ENCODE peak calls at places on chromosomes 6 and 20, in five cellular contexts. I is cerebellar nuclear complex; L is A549; U is activated naive CD4-positive, alpha-beta T cell; V is NCI-H1105. H is an unnamed sample.

GRCh38 chr6:129448965-129449364 is 261.0 kb downstream of the ARHGAP18 start:
- DNase-seq in I (no peak), L (no peak), U (no peak), V (no peak), H (no peak)

GRCh38 chr6:170439366-170440351 is 113.4 kb downstream of the PSMB1 start:
- DNase-seq in I (peak; percentile 9), L (no peak), U (no peak), V (no peak), H (no peak)

GRCh38 chr6:33407132-33407718 is 3.6 kb upstream of the PHF1 start:
- DNase-seq in I (no peak), L (peak; percentile 47), U (no peak), V (no peak), H (no peak)

GRCh38 chr20:14235355-14235754 is 102.1 kb downstream of the FLRT3 start:
- DNase-seq in I (no peak), L (peak; percentile 43), U (no peak), V (no peak), H (no peak)

GRCh38 chr6:14673201-14673600 is 555.6 kb downstream of the CD83 start:
- DNase-seq in I (no peak), L (no peak), U (no peak), V (no peak), H (no peak)

GRCh38 chr20:46084805-46085792 is 4.7 kb downstream of the NCOA5 start:
- DNase-seq in I (no peak), L (peak; percentile 68), U (no peak), V (peak; percentile 62), H (no peak)

GRCh38 chr6:21691685-21692346 is 98.3 kb downstream of the SOX4 start:
- DNase-seq in I (no peak), L (no peak), U (no peak), V (no peak), H (no peak)

GRCh38 chr20:25247100-25247665 is 702 bp upstream of the PYGB start:
- DNase-seq in I (no peak), L (peak; percentile 84), U (peak; percentile 6), V (peak; percentile 43), H (no peak)

GRCh38 chr6:33419580-33420492 is at the start of gene SYNGAP1:
- DNase-seq in I (no peak), L (no peak), U (peak; percentile 41), V (no peak), H (no peak)

GRCh38 chr6:11653028-11653583 is 115.6 kb downstream of the TMEM170B start:
- DNase-seq in I (no peak), L (peak; percentile 68), U (peak; percentile 17), V (no peak), H (no peak)

GRCh38 chr6:15256538-15257222 is 10.8 kb downstream of the JARID2 start:
- DNase-seq in I (no peak), L (no peak), U (no peak), V (no peak), H (no peak)

GRCh38 chr6:165106261-165106660 is 203.1 kb downstream of the C6orf118 start:
- DNase-seq in I (no peak), L (no peak), U (no peak), V (no peak), H (no peak)

GRCh38 chr6:41823178-41823577 is 35.7 kb downstream of the TOMM6 start:
- DNase-seq in I (no peak), L (no peak), U (no peak), V (no peak), H (no peak)

GRCh38 chr6:31007694-31008093 is 2.6 kb upstream of the MUC22 start:
- DNase-seq in I (no peak), L (peak; percentile 51), U (no peak), V (no peak), H (no peak)

GRCh38 chr6:18136260-18136659 is 13.8 kb upstream of the NHLRC1 start:
- DNase-seq in I (no peak), L (no peak), U (no peak), V (no peak), H (no peak)

GRCh38 chr6:27318973-27319372 is 6.9 kb upstream of the POM121L2 start:
- DNase-seq in I (no peak), L (no peak), U (no peak), V (no peak), H (no peak)

GRCh38 chr6:156438519-156438918 is 338.7 kb upstream of the ARID1B start:
- DNase-seq in I (no peak), L (no peak), U (no peak), V (no peak), H (no peak)

GRCh38 chr6:20572940-20573339 is 38.7 kb downstream of the CDKAL1 start:
- DNase-seq in I (no peak), L (no peak), U (no peak), V (no peak), H (no peak)

GRCh38 chr20:60804918-60805631 is 447.0 kb upstream of the CDH4 start:
- DNase-seq in I (no peak), L (no peak), U (no peak), V (no peak), H (no peak)

GRCh38 chr6:16206595-16207037 is 31.8 kb upstream of the GMPR start:
- DNase-seq in I (peak; percentile 25), L (peak; percentile 49), U (no peak), V (peak; percentile 60), H (peak; percentile 75)

GRCh38 chr6:106886922-106887797 is 87.4 kb downstream of the CD24 start:
- DNase-seq in I (no peak), L (peak; percentile 19), U (no peak), V (peak; percentile 34), H (no peak)

GRCh38 chr6:138692058-138692977 is 81.3 kb upstream of the CCDC28A start:
- DNase-seq in I (no peak), L (peak; percentile 42), U (peak; percentile 9), V (peak; percentile 61), H (no peak)

GRCh38 chr20:64216036-64216435 is 39.5 kb upstream of the PCMTD2 start:
- DNase-seq in I (peak; percentile 72), L (no peak), U (no peak), V (no peak), H (no peak)

GRCh38 chr6:166236586-166236985 is 68.9 kb upstream of the TBXT start:
- DNase-seq in I (no peak), L (no peak), U (no peak), V (no peak), H (no peak)

GRCh38 chr6:136030131-136030530 is 178.6 kb downstream of the PDE7B start:
- DNase-seq in I (no peak), L (no peak), U (no peak), V (no peak), H (no peak)

GRCh38 chr20:13430346-13431002 is 208.3 kb downstream of the TASP1 start:
- DNase-seq in I (no peak), L (peak; percentile 35), U (no peak), V (no peak), H (no peak)

GRCh38 chr6:125868252-125868651 is 77.5 kb downstream of the NCOA7 start:
- DNase-seq in I (no peak), L (no peak), U (no peak), V (no peak), H (no peak)

GRCh38 chr6:34671801-34672656 is 24.5 kb downstream of the ILRUN start:
- DNase-seq in I (no peak), L (no peak), U (peak; percentile 13), V (no peak), H (no peak)

GRCh38 chr6:132648356-132648755 is 10.6 kb downstream of the TAAR1 start:
- DNase-seq in I (no peak), L (peak; percentile 1), U (no peak), V (no peak), H (no peak)

GRCh38 chr6:6699741-6700367 is 111.3 kb downstream of the LY86 start:
- DNase-seq in I (no peak), L (peak; percentile 81), U (no peak), V (peak; percentile 91), H (no peak)

GRCh38 chr6:4017058-4017457 is 61.9 kb downstream of the FAM217A start:
- DNase-seq in I (no peak), L (no peak), U (no peak), V (no peak), H (no peak)

GRCh38 chr20:17142666-17143065 is 84.2 kb upstream of the PCSK2 start:
- DNase-seq in I (no peak), L (no peak), U (no peak), V (no peak), H (no peak)

H was measured in Panc1.